ENCODE peak calls at places on chromosomes 7 and 10, in ten cellular contexts. W is colonic mucosa, M is psoas muscle, V is left lung, J is astrocyte, N is IMR-90, R is Panc1, H is thoracic aorta, Y is right atrium auricular region, F is tibial nerve. L is an unnamed sample.

GRCh38 chr7:21923663-21924062 is 22.0 kb downstream of the CDCA7L start:
- DNase-seq in W (no peak), M (no peak), V (no peak), J (peak; percentile 24), N (peak; percentile 32), R (no peak), H (no peak), Y (no peak), F (no peak), L (no peak)

GRCh38 chr10:63561421-63561820 is 40.2 kb downstream of the REEP3 start:
- DNase-seq in W (no peak), M (no peak), V (no peak), J (no peak), N (no peak), R (no peak), H (no peak), Y (no peak), F (no peak), L (no peak)

GRCh38 chr7:156639426-156640256 is 933 bp upstream of the RNF32 start:
- DNase-seq in W (no peak), M (no peak), V (no peak), J (no peak), N (no peak), R (no peak), H (no peak), Y (no peak), F (no peak), L (no peak)

GRCh38 chr7:33751395-33751794 is 153.9 kb upstream of the BMPER start:
- DNase-seq in W (no peak), M (no peak), V (no peak), J (no peak), N (no peak), R (no peak), H (no peak), Y (no peak), F (no peak), L (no peak)

GRCh38 chr10:30433286-30433778 is 652 bp upstream of the MAP3K8 start:
- DNase-seq in W (peak; percentile 83), M (peak; percentile 78), V (peak; percentile 79), J (peak; percentile 67), N (peak; percentile 67), R (no peak), H (no peak), Y (peak; percentile 95), F (peak; percentile 84), L (peak; percentile 79)

GRCh38 chr7:80139179-80139578 is 4.5 kb downstream of the GNAI1 start:
- DNase-seq in W (no peak), M (no peak), V (no peak), J (no peak), N (no peak), R (no peak), H (no peak), Y (no peak), F (no peak), L (no peak)

GRCh38 chr10:10891437-10891836 is 126.2 kb upstream of the CELF2 start:
- DNase-seq in W (no peak), M (peak; percentile 23), V (no peak), J (peak; percentile 79), N (peak; percentile 90), R (no peak), H (no peak), Y (peak; percentile 70), F (no peak), L (no peak)

GRCh38 chr7:112990619-112991018 is 96.0 kb downstream of the GPR85 start:
- DNase-seq in W (no peak), M (no peak), V (no peak), J (peak; percentile 66), N (peak; percentile 67), R (no peak), H (no peak), Y (no peak), F (no peak), L (no peak)

DNA sequence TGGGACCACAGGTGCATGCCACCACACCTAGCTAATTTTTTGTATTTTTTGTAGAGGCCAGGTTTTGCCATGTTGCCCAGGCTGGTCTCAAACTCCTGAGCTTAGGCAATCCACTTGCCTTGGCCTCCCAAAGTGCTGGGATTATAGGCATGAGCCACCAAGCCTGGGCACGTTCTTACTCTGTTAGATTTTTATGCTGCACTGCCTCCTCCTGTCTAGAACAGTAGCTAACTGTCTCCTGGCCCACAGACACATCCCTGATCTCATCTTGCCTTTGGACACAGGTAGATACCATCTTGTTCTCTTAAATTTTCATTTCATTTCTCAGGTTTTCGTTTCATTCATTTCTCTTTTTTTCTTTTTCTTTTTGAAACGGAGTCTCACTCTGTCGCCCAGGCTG is 41.1 kb downstream of the BLVRA start:
- DNase-seq in W (no peak), M (no peak), V (no peak), J (no peak), N (no peak), R (no peak), H (no peak), Y (no peak), F (no peak), L (no peak)
- TF ChIP-seq CTCF in W (no peak), M (no peak), V (no peak), J (no peak), N (no peak), R (no peak), H (no peak), Y (no peak), F (no peak), L (no peak)

GRCh38 chr7:150453186-150453585 is 2.8 kb downstream of the GIMAP8 start:
- DNase-seq in W (no peak), M (no peak), V (no peak), J (no peak), N (no peak), R (no peak), H (no peak), Y (no peak), F (no peak), L (no peak)

GRCh38 chr7:150449206-150449956 is 1.0 kb upstream of the GIMAP8 start:
- DNase-seq in W (no peak), M (no peak), V (no peak), J (no peak), N (no peak), R (no peak), H (no peak), Y (no peak), F (no peak), L (no peak)

GRCh38 chr7:150450491-150450992 is at the start of gene GIMAP8:
- DNase-seq in W (peak; percentile 34), M (peak; percentile 49), V (peak; percentile 83), J (no peak), N (no peak), R (no peak), H (no peak), Y (peak; percentile 74), F (peak; percentile 27), L (no peak)

GRCh38 chr7:150451833-150452431 is 1.5 kb downstream of the GIMAP8 start:
- DNase-seq in W (no peak), M (no peak), V (no peak), J (no peak), N (no peak), R (no peak), H (no peak), Y (no peak), F (no peak), L (no peak)

GRCh38 chr7:150451097-150451793 is 815 bp downstream of the GIMAP8 start:
- DNase-seq in W (peak; percentile 58), M (peak; percentile 40), V (peak; percentile 80), J (no peak), N (no peak), R (no peak), H (no peak), Y (no peak), F (peak; percentile 40), L (no peak)
- H3K4me3 ChIP-seq in W (peak overlapping the region; percentile 35), M (peak overlapping the region; percentile 60), V (peak overlapping the region; percentile 42), J (no peak overlapping the region), N (no peak overlapping the region), R (no peak overlapping the region), H (peak overlapping the region; percentile 66), Y (peak overlapping the region; percentile 38), F (peak overlapping the region; percentile 53), L (peak overlapping the region; percentile 61)

GRCh38 chr10:127977368-127978009 is 70.6 kb downstream of the PTPRE start:
- DNase-seq in W (peak; percentile 49), M (peak; percentile 82), V (peak; percentile 79), J (peak; percentile 84), N (peak; percentile 44), R (no peak), H (peak; percentile 62), Y (peak; percentile 83), F (peak; percentile 51), L (no peak)

GRCh38 chr10:127976701-127977367 is 69.9 kb downstream of the PTPRE start:
- DNase-seq in W (no peak), M (no peak), V (no peak), J (peak; percentile 69), N (no peak), R (no peak), H (no peak), Y (no peak), F (no peak), L (no peak)

GRCh38 chr10:127978481-127978880 is 71.6 kb downstream of the PTPRE start:
- DNase-seq in W (no peak), M (no peak), V (no peak), J (no peak), N (no peak), R (no peak), H (no peak), Y (no peak), F (no peak), L (no peak)

GRCh38 chr10:127974911-127975310 is 68.0 kb downstream of the PTPRE start:
- DNase-seq in W (no peak), M (no peak), V (no peak), J (no peak), N (no peak), R (no peak), H (no peak), Y (no peak), F (no peak), L (no peak)

GRCh38 chr10:127976286-127976685 is 69.4 kb downstream of the PTPRE start:
- DNase-seq in W (no peak), M (no peak), V (no peak), J (peak; percentile 36), N (no peak), R (no peak), H (no peak), Y (no peak), F (no peak), L (no peak)
- H3K27ac ChIP-seq in W (peak overlapping the region; percentile 52), M (no peak overlapping the region), V (peak overlapping the region; percentile 72), J (peak overlapping the region; percentile 75), N (no peak overlapping the region), R (no peak overlapping the region), H (no peak overlapping the region), Y (no peak overlapping the region), F (no peak overlapping the region), L (peak overlapping the region; percentile 65)

GRCh38 chr7:143896667-143897066 is 5.3 kb downstream of the TCAF1 start:
- DNase-seq in W (no peak), M (no peak), V (no peak), J (no peak), N (no peak), R (no peak), H (no peak), Y (no peak), F (no peak), L (no peak)

GRCh38 chr7:143889068-143889467 is 12.9 kb downstream of the TCAF1 start:
- DNase-seq in W (no peak), M (no peak), V (no peak), J (no peak), N (no peak), R (no peak), H (no peak), Y (no peak), F (no peak), L (no peak)

GRCh38 chr7:143891457-143891856 is 10.5 kb downstream of the TCAF1 start:
- DNase-seq in W (no peak), M (no peak), V (no peak), J (no peak), N (no peak), R (no peak), H (no peak), Y (no peak), F (no peak), L (no peak)

GRCh38 chr7:143890558-143890957 is 11.4 kb downstream of the TCAF1 start:
- DNase-seq in W (no peak), M (no peak), V (no peak), J (no peak), N (no peak), R (no peak), H (no peak), Y (no peak), F (no peak), L (no peak)

GRCh38 chr7:143892527-143893300 is 9.3 kb downstream of the TCAF1 start:
- DNase-seq in W (no peak), M (no peak), V (no peak), J (peak; percentile 15), N (peak; percentile 18), R (no peak), H (no peak), Y (no peak), F (no peak), L (no peak)
- TF ChIP-seq CTCF in W (peak; percentile 25), M (no peak), V (no peak), J (peak; percentile 47), N (peak; percentile 29), R (peak; percentile 18), H (no peak), Y (no peak), F (no peak), L (no peak)

L was measured in breast epithelium.